ENCODE peak calls at places on chromosomes 1 and 21, in nine cellular contexts. U is GM04504; A is AG10803; N is substantia nigra; L is nephron progenitor cell; D is activated T-cell treated with anti-CD3 and anti-CD28 coated beads, Interleukin-2, amount 50 U/mL, for 48 hours; K is iPS DF 6.9; B is uterus; O is Right ventricle myocardium superior. V is an unnamed sample.

GRCh38 chr1:215095524-215095923 is 13.0 kb downstream of the KCNK2 start:
- DNase-seq in U (no peak), A (no peak), N (no peak), L (no peak), D (no peak), K (no peak), B (no peak), O (no peak), V (no peak)

GRCh38 chr1:28045777-28046176 is 42.6 kb downstream of the EYA3 start:
- DNase-seq in U (no peak), A (no peak), N (no peak), L (no peak), D (no peak), K (no peak), B (no peak), O (no peak), V (no peak)

GRCh38 chr1:208086116-208086515 is 158.1 kb downstream of the PLXNA2 start:
- DNase-seq in U (peak; percentile 10), A (peak; percentile 60), N (no peak), L (no peak), D (no peak), K (no peak), B (no peak), O (no peak), V (no peak)

GRCh38 chr21:45403133-45403824 is 1.7 kb upstream of the COL18A1 start:
- DNase-seq in U (no peak), A (no peak), N (no peak), L (no peak), D (no peak), K (no peak), B (no peak), O (peak; percentile 33), V (no peak)

GRCh38 chr1:237042892-237043576 is 1.1 kb downstream of the RYR2 start:
- DNase-seq in U (no peak), A (no peak), N (no peak), L (peak; percentile 54), D (peak; percentile 16), K (no peak), B (no peak), O (peak; percentile 71), V (no peak)

GRCh38 chr1:235415008-235415904 is 48.0 kb downstream of the TBCE start:
- DNase-seq in U (peak; percentile 49), A (peak; percentile 83), N (peak; percentile 53), L (peak; percentile 59), D (peak; percentile 69), K (peak; percentile 31), B (peak; percentile 53), O (peak; percentile 66), V (peak; percentile 70)

GRCh38 chr1:245301921-245302320 is 147.1 kb downstream of the KIF26B start:
- DNase-seq in U (no peak), A (peak; percentile 22), N (no peak), L (no peak), D (no peak), K (no peak), B (no peak), O (no peak), V (no peak)

GRCh38 chr1:156813750-156814570 is 2.7 kb downstream of the SH2D2A start:
- DNase-seq in U (no peak), A (peak; percentile 47), N (peak; percentile 70), L (peak; percentile 65), D (peak; percentile 88), K (peak; percentile 60), B (peak; percentile 49), O (peak; percentile 77), V (peak; percentile 64)

GRCh38 chr1:2530501-2531361 is 668 bp upstream of the HES5 start:
- DNase-seq in U (no peak), A (peak; percentile 25), N (no peak), L (no peak), D (peak; percentile 31), K (no peak), B (no peak), O (no peak), V (peak; percentile 69)

GRCh38 chr1:10401281-10401680 is 2.4 kb downstream of the PGD start:
- DNase-seq in U (no peak), A (peak; percentile 74), N (no peak), L (no peak), D (no peak), K (no peak), B (no peak), O (no peak), V (no peak)

GRCh38 chr1:176119549-176119948 is 87.5 kb downstream of the COP1 start:
- DNase-seq in U (no peak), A (peak; percentile 7), N (no peak), L (no peak), D (no peak), K (no peak), B (no peak), O (no peak), V (no peak)

GRCh38 chr1:31413405-31414005 is 492 bp downstream of the SERINC2 start:
- DNase-seq in U (no peak), A (peak; percentile 58), N (peak; percentile 25), L (peak; percentile 67), D (peak; percentile 47), K (no peak), B (peak; percentile 34), O (peak; percentile 88), V (peak; percentile 86)

GRCh38 chr1:207920481-207921050 is 9.6 kb upstream of the CD34 start:
- DNase-seq in U (peak; percentile 23), A (peak; percentile 71), N (no peak), L (no peak), D (no peak), K (no peak), B (peak; percentile 63), O (no peak), V (no peak)

GRCh38 chr1:235888119-235888643 is 21.5 kb upstream of the LYST start:
- DNase-seq in U (no peak), A (no peak), N (no peak), L (no peak), D (peak; percentile 71), K (no peak), B (no peak), O (no peak), V (no peak)

GRCh38 chr1:211541715-211542477 is 37.1 kb downstream of the SLC30A1 start:
- DNase-seq in U (no peak), A (no peak), N (no peak), L (no peak), D (no peak), K (no peak), B (no peak), O (no peak), V (peak; percentile 72)

GRCh38 chr1:221979461-221980032 is 237.7 kb upstream of the DUSP10 start:
- DNase-seq in U (no peak), A (no peak), N (no peak), L (no peak), D (no peak), K (no peak), B (no peak), O (no peak), V (no peak)

GRCh38 chr1:228092342-228093049 is 10.0 kb downstream of the ARF1 start:
- DNase-seq in U (no peak), A (no peak), N (no peak), L (no peak), D (peak; percentile 16), K (no peak), B (no peak), O (peak; percentile 8), V (no peak)

GRCh38 chr1:35637401-35637809 is 3.9 kb downstream of the PSMB2 start:
- DNase-seq in U (peak; percentile 14), A (peak; percentile 37), N (no peak), L (no peak), D (no peak), K (no peak), B (no peak), O (no peak), V (no peak)

GRCh38 chr1:226643167-226643566 is 94.6 kb downstream of the STUM start:
- DNase-seq in U (no peak), A (no peak), N (no peak), L (no peak), D (peak; percentile 80), K (no peak), B (peak; percentile 71), O (peak; percentile 50), V (no peak)